ENCODE peak calls at places on chromosomes 4 and X, in five cellular contexts. T is lung, Z is GM20000, I is dermis blood vessel endothelial cell, F is AG08395. D is an unnamed sample.

GRCh38 chrX:154002215-154002719 is 17.4 kb downstream of the IRAK1 start:
- DNase-seq in Z (peak), I (peak), T (no peak), F (peak), D (no peak)

GRCh38 chr4:144547678-144548298 is 98.2 kb upstream of the HHIP start:
- DNase-seq in Z (peak), T (no peak), F (no peak), I (no peak), D (no peak)

GRCh38 chrX:154411981-154412340 is 622 bp downstream of the TAFAZZIN start:
- DNase-seq in Z (peak), F (peak), T (peak), I (peak), D (peak)

GRCh38 chr4:168028568-168028967 is 63.8 kb upstream of the ANXA10 start:
- DNase-seq in Z (no peak), T (no peak), I (peak), F (no peak), D (peak)

GRCh38 chrX:23907106-23907495 is 637 bp downstream of the APOO start:
- DNase-seq in I (no peak), T (no peak), F (no peak), Z (no peak), D (no peak)

GRCh38 chr4:123649644-123650356 is 253.2 kb downstream of the SPRY1 start:
- DNase-seq in I (peak), T (peak), F (peak), Z (no peak), D (no peak)

GRCh38 chr4:128980816-128981326 is 112.5 kb downstream of the SCLT1 start:
- DNase-seq in Z (no peak), F (no peak), T (no peak), I (no peak), D (no peak)

GRCh38 chrX:108268434-108269080 is 169.7 kb downstream of the COL4A6 start:
- DNase-seq in T (no peak), I (peak), Z (no peak), F (no peak), D (peak)

GRCh38 chrX:154032653-154033052 is 13.0 kb upstream of the IRAK1 start:
- DNase-seq in I (no peak), F (no peak), Z (no peak), T (no peak), D (no peak)

GRCh38 chr4:145446184-145446583 is 35.5 kb upstream of the SMAD1 start:
- DNase-seq in I (no peak), F (no peak), T (no peak), Z (peak), D (no peak)

GRCh38 chr4:11548529-11549176 is 120.0 kb upstream of the HS3ST1 start:
- DNase-seq in I (peak), T (no peak), Z (no peak), F (no peak), D (peak)

D was measured in endothelial cell of umbilical vein.